ENCODE peak calls at places on chromosomes 7 and 10, in five cellular contexts. F is psoas muscle; M is CD8-positive, alpha-beta T cell; Y is CD8-positive, alpha-beta memory T cell; O is left ventricle myocardium inferior. U is an unnamed sample. For H3K4me1, the result is how much of the 10 kb centered on the place peaks cover.

GRCh38 chr7:139588632-139589031 is 65.1 kb downstream of the CLEC2L start:
- DNase-seq in Y (no peak), O (no peak), F (peak), M (no peak), U (peak)

GRCh38 chr7:148944935-148945934 is 61.1 kb upstream of the EZH2 start:
- DNase-seq in M (no peak), Y (no peak), F (no peak), O (no peak), U (no peak)

GRCh38 chr10:125159932-125160855 is at the start of gene CTBP2:
- DNase-seq in O (peak), F (peak), Y (no peak), M (no peak), U (peak)

GRCh38 chr7:134480730-134481129 is 21.8 kb upstream of the AKR1B1 start:
- DNase-seq in O (no peak), F (no peak), M (no peak), Y (no peak), U (no peak)

GRCh38 chr10:124738441-124738840 is 5.7 kb downstream of the FAM53B start:
- DNase-seq in Y (no peak), O (no peak), M (no peak), F (no peak), U (no peak)

GRCh38 chr10:43793714-43794113 is 145.0 kb upstream of the ZNF32 start:
- DNase-seq in M (no peak), F (no peak), O (no peak), Y (no peak), U (no peak)

GRCh38 chr7:100818366-100818765 is 9.0 kb downstream of the EPHB4 start:
- DNase-seq in Y (no peak), O (no peak), M (no peak), F (no peak), U (no peak)

GRCh38 chr10:125982256-125982948 is 86.0 kb downstream of the FANK1 start:
- DNase-seq in Y (no peak), M (no peak), O (no peak), F (no peak), U (peak)

GRCh38 chr7:150340024-150340749 is 1.2 kb downstream of the RARRES2 start:
- DNase-seq in O (peak), Y (no peak), M (no peak), F (no peak), U (peak)

GRCh38 chr10:45135836-45136235 is 135.1 kb downstream of the ZNF22 start:
- DNase-seq in Y (no peak), M (no peak), F (no peak), O (no peak), U (no peak)

GRCh38 chr7:135904282-135904681 is 72.9 kb downstream of the MTPN start:
- DNase-seq in Y (no peak), F (no peak), O (no peak), M (no peak), U (no peak)

GRCh38 chr10:129868470-129869035 is 95.5 kb downstream of the EBF3 start:
- DNase-seq in F (no peak), O (no peak), M (no peak), Y (no peak), U (no peak)

GRCh38 chr10:133140417-133141143 is 19.4 kb upstream of the KNDC1 start:
- DNase-seq in Y (no peak), O (no peak), M (no peak), F (no peak), U (no peak)

GRCh38 chr7:108448777-108449576 is 7.3 kb downstream of the NRCAM start:
- DNase-seq in Y (no peak), O (no peak), M (no peak), F (no peak), U (no peak)

GRCh38 chr10:34504534-34504933 is 310.6 kb downstream of the PARD3 start:
- DNase-seq in O (no peak), F (no peak), M (no peak), Y (no peak), U (no peak)

GRCh38 chr7:816751-817671 is 15.3 kb upstream of the SUN1 start:
- DNase-seq in Y (no peak), O (no peak), M (peak), F (no peak), U (no peak)

DNA sequence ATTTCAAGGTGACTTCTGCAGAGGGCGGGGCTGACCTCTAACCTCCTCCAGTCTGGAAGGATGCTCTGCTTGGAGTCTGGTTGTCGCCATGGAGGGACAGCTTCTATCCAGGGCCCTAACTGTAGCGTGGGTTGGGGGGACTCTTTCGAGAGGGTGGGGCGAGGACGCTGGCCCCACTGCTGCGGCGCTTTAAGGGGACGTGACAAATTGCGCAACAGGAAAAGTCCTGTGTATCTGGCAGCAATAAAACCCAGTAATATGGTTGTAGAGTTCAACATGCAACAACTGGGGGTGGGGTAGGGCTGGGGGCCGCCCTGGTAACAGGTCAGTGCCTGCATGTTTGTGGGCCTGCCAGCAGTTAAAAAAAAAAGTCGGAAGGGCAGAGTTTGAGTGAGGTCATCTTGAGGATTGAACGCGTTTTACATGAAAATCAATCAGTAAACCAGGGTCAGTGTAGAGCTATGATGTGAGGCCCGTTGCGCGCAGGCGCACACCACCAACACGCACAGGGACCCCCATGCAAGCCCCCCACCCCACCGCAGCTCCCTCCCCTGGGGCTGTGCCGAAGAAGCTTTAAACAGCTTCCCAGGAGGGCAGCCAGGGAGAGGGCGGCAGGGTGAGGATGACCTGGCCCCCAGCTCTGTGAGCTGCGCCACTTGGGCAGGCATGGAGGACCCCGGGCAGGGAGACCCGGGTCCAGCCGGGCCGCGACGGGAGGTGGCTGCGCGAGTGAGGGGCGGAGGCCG is 4.3 kb downstream of the SHH start:
- DNase-seq in Y (no peak), O (no peak), M (no peak), F (no peak), U (no peak)
- H3K4me1 ChIP-seq in Y (under half), O (half or more), M (under half), F (under half), U (under half)

GRCh38 chr7:50152486-50152885 is 59.4 kb upstream of the ZPBP start:
- DNase-seq in O (no peak), M (no peak), Y (no peak), F (no peak), U (no peak)
- H3K4me1 ChIP-seq in O (under half), M (under half), Y (under half), F (under half), U (under half)

GRCh38 chr10:101967713-101968112 is 88.3 kb downstream of the ARMH3 start:
- DNase-seq in O (no peak), M (no peak), F (no peak), Y (no peak), U (no peak)

GRCh38 chr10:101969496-101969895 is 86.5 kb downstream of the ARMH3 start:
- DNase-seq in M (no peak), O (no peak), Y (no peak), F (no peak), U (no peak)

GRCh38 chr10:101968286-101968685 is 87.7 kb downstream of the ARMH3 start:
- DNase-seq in F (no peak), O (no peak), M (no peak), Y (no peak), U (no peak)

GRCh38 chr10:101967119-101967518 is 88.9 kb downstream of the ARMH3 start:
- DNase-seq in M (no peak), F (no peak), O (no peak), Y (no peak), U (no peak)

DNA sequence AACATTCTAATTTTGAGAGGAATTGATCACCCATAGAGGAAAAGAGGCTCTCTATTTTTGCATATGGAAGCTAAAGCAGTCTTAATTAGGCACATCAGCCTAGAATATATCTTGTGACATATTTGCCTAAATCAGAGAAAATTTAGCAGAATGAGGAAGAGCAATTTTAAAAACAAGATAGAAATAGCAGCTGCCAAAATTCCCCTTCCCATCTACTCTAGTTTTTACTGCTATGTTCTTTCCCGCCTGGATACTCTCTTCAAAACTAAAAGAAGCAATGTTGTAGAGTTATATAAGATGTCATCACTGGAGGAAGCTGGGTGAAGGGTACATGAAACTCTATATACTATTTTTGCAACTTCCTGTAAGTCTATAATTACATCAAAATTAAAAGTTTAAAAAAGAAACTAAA is 87.1 kb downstream of the ARMH3 start:
- DNase-seq in M (no peak), F (no peak), O (no peak), Y (no peak), U (no peak)
- H3K4me1 ChIP-seq in M (under half), F (under half), O (half or more), Y (under half), U (under half)

DNA sequence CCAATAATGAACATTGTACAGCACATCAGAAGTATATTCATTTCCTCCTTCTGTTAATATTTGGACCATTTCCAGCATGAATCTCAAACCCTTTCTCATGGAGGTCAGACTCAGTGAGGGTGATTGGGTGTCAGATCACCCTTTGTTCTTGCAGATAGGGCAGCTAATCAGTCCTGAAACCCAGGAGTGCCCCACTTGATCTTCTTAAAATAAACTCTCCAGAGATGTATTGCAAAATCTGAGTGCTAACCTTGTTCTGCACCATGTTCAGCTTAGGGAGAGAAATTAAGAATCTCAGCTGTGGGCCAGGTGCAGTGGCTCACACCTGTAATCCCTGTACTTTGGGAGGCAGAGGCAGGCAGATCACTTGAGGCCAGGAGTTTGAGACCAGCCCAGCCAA is 869.4 kb downstream of the TYW1 start:
- DNase-seq in M (no peak), F (no peak), Y (no peak), O (no peak), U (no peak)
- H3K4me1 ChIP-seq in M (under half), F (under half), Y (under half), O (under half), U (under half)

GRCh38 chr10:19832624-19833507 is 16.6 kb downstream of the PLXDC2 start:
- DNase-seq in F (no peak), M (no peak), Y (no peak), O (no peak), U (no peak)

GRCh38 chr10:19826712-19827111 is 10.5 kb downstream of the PLXDC2 start:
- DNase-seq in Y (no peak), M (no peak), F (no peak), O (no peak), U (no peak)

GRCh38 chr10:19824397-19825342 is 8.4 kb downstream of the PLXDC2 start:
- DNase-seq in Y (no peak), M (no peak), F (no peak), O (no peak), U (no peak)

GRCh38 chr10:19825690-19826089 is 9.5 kb downstream of the PLXDC2 start:
- DNase-seq in Y (no peak), M (no peak), F (no peak), O (no peak), U (no peak)

GRCh38 chr10:19828278-19829049 is 12.2 kb downstream of the PLXDC2 start:
- DNase-seq in M (no peak), Y (no peak), F (no peak), O (no peak), U (no peak)
- H3K4me1 ChIP-seq in M (under half), Y (under half), F (under half), O (half or more), U (under half)

GRCh38 chr10:80410578-80411145 is 2.3 kb downstream of the PRXL2A start:
- DNase-seq in O (no peak), Y (no peak), M (no peak), F (no peak), U (no peak)

GRCh38 chr10:80411267-80411668 is 2.9 kb downstream of the PRXL2A start:
- DNase-seq in Y (no peak), M (no peak), F (peak), O (peak), U (peak)

GRCh38 chr10:80412521-80412920 is 4.2 kb downstream of the PRXL2A start:
- DNase-seq in M (no peak), Y (no peak), O (no peak), F (no peak), U (no peak)

GRCh38 chr10:80413152-80413996 is 5.0 kb downstream of the PRXL2A start:
- DNase-seq in O (no peak), Y (no peak), F (no peak), M (no peak), U (peak)

DNA sequence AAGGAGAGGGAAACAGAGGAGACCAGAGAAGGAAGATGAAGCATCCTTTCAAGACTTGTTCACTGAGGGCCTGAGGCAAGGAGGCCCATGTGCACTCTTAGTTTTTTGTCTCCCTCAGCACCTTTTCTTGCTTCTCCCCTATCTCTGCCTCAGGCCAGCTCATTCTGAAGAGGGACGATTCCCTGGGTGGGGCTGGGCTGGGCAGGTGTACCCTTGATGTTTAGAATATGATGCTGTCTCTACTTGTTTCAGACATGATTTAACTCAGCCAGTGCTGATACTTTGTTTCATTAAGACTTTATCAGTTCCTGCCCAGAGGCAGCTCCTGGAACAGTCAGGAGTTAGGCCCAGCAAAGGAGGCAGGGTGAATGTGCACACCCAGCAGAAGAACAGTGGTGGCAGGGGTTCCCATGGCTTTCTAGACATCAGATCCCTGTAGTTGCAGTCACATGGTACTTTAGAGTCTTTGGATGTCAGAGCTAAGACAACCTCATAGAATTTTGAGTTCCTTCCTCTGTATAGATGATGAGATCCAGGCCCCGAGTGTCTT is 3.4 kb downstream of the PRXL2A start:
- DNase-seq in F (no peak), O (no peak), M (no peak), Y (no peak), U (no peak)
- H3K4me1 ChIP-seq in F (half or more), O (half or more), M (under half), Y (under half), U (under half)

GRCh38 chr10:103470755-103471653 is 8.0 kb downstream of the CALHM3 start:
- DNase-seq in F (peak), Y (peak), M (peak), O (no peak), U (no peak)

GRCh38 chr10:103467391-103467790 is 8.7 kb upstream of the CALHM1 start:
- DNase-seq in M (no peak), O (no peak), Y (no peak), F (no peak), U (no peak)

GRCh38 chr10:103466734-103467133 is 8.0 kb upstream of the CALHM1 start:
- DNase-seq in Y (no peak), M (no peak), F (no peak), O (no peak), U (no peak)

GRCh38 chr10:103463456-103463855 is 4.8 kb upstream of the CALHM1 start:
- DNase-seq in O (no peak), M (no peak), F (no peak), Y (no peak), U (no peak)

DNA sequence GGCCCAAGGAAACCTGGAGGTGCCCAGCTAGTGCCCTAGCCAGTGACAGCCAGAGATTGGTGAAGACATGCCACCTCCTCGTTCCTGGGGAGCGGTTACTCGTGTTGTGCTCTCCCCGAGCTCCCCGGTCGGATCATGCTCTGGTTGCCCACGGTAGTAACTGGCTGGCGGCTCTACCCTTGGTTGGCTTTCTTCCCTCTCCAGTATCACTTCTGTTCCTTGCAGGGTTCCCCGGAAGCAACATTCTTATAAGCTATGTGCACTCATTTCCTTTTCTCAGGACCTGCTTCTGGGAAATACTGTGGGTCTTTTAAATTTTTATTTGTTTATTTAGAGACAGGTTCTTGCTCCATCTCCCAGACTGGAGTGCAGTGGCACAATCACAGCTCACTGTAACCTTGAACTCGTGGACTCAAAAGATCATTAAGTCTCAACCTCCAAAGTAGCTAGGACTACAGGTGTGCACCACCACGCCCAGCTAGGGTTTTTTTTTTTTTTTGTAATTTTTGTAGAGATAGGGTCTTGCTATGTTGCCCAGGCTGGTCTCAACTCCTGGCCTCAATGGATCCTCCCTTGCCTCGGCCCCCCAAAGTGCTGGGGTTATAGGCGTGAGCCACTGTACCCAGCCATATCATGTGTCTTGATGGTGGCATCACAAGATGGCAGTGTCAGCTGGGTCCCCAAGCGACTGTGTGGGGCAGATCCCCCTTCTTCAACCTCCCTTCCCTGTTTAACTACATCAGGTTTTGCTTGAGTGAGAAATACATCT is 6.9 kb upstream of the CALHM1 start:
- DNase-seq in O (no peak), M (no peak), F (no peak), Y (no peak), U (no peak)
- H3K4me1 ChIP-seq in O (under half), M (under half), F (under half), Y (under half), U (under half)